ENCODE peak calls at places on chromosomes 5 and 9, in four cellular contexts. T is SK-N-SH; C is mucosa of descending colon; D is CD8-positive, alpha-beta memory T cell. S is an unnamed sample.

GRCh38 chr9:116156621-116157314 is 3.2 kb downstream of the PAPPA start:
- DNase-seq in T (peak; percentile 44), C (no peak), D (no peak), S (peak; percentile 65)

GRCh38 chr5:171317225-171317624 is 8.2 kb downstream of the TLX3 start:
- DNase-seq in T (no peak), C (no peak), D (no peak), S (peak; percentile 41)

GRCh38 chr5:108266235-108266634 is 115.7 kb downstream of the FBXL17 start:
- DNase-seq in T (no peak), C (no peak), D (no peak), S (no peak)

GRCh38 chr5:66170196-66170919 is 26.3 kb downstream of the SREK1 start:
- DNase-seq in T (no peak), C (no peak), D (no peak), S (no peak)

GRCh38 chr9:135513351-135513846 is 7.8 kb upstream of the LCN1 start:
- DNase-seq in T (no peak), C (no peak), D (no peak), S (no peak)

GRCh38 chr5:17089690-17090089 is 127.7 kb upstream of the BASP1 start:
- DNase-seq in T (no peak), C (no peak), D (no peak), S (no peak)

GRCh38 chr5:31948006-31948405 is 226.1 kb downstream of the GOLPH3 start:
- DNase-seq in T (no peak), C (no peak), D (no peak), S (no peak)

GRCh38 chr5:63439537-63439936 is 522.7 kb downstream of the HTR1A start:
- DNase-seq in T (no peak), C (no peak), D (no peak), S (no peak)

GRCh38 chr9:136808075-136808780 is 480 bp downstream of the RABL6 start:
- DNase-seq in T (peak; percentile 78), C (no peak), D (peak; percentile 32), S (peak; percentile 45)

GRCh38 chr5:125311743-125312142 is 565.3 kb upstream of the ZNF608 start:
- DNase-seq in T (no peak), C (no peak), D (no peak), S (no peak)

GRCh38 chr9:32863291-32863690 is 80.0 kb downstream of the TMEM215 start:
- DNase-seq in T (no peak), C (no peak), D (no peak), S (no peak)

GRCh38 chr5:150077996-150078801 is 8.2 kb downstream of the CSF1R start:
- DNase-seq in T (peak; percentile 7), C (peak; percentile 25), D (no peak), S (no peak)

GRCh38 chr5:174309131-174309845 is 263.8 kb downstream of the NSG2 start:
- DNase-seq in T (no peak), C (no peak), D (no peak), S (no peak)

GRCh38 chr9:3277200-3277599 is 248.6 kb downstream of the RFX3 start:
- DNase-seq in T (no peak), C (no peak), D (no peak), S (no peak)

GRCh38 chr5:115423541-115423940 is 121.0 kb downstream of the FEM1C start:
- DNase-seq in T (no peak), C (peak; percentile 64), D (no peak), S (peak; percentile 40)

GRCh38 chr5:41871866-41872265 is 1.6 kb upstream of the OXCT1 start:
- DNase-seq in T (no peak), C (no peak), D (no peak), S (no peak)

GRCh38 chr5:55865831-55866230 is 14.7 kb downstream of the IL31RA start:
- DNase-seq in T (no peak), C (no peak), D (no peak), S (no peak)

GRCh38 chr9:132319421-132320110 is 35.2 kb downstream of the SETX start:
- DNase-seq in T (no peak), C (no peak), D (no peak), S (no peak)

GRCh38 chr9:126629007-126629674 is 15.4 kb downstream of the LMX1B start:
- DNase-seq in T (no peak), C (no peak), D (no peak), S (no peak)

GRCh38 chr5:81065492-81065891 is 105.3 kb downstream of the RASGRF2 start:
- DNase-seq in T (no peak), C (no peak), D (no peak), S (no peak)

GRCh38 chr9:137461663-137462395 is 2.7 kb upstream of the NSMF start:
- DNase-seq in T (no peak), C (peak; percentile 92), D (peak; percentile 84), S (no peak)

GRCh38 chr5:39399135-39400036 is 25.4 kb downstream of the DAB2 start:
- DNase-seq in T (no peak), C (no peak), D (no peak), S (no peak)

GRCh38 chr5:35777358-35778087 is 79.2 kb upstream of the IL7R start:
- DNase-seq in T (peak; percentile 34), C (no peak), D (peak; percentile 67), S (peak; percentile 79)

GRCh38 chr9:135533093-135533492 is 11.9 kb downstream of the LCN1 start:
- DNase-seq in T (no peak), C (no peak), D (no peak), S (no peak)

GRCh38 chr5:523658-524441 is 399 bp downstream of the SLC9A3 start:
- DNase-seq in T (no peak), C (peak; percentile 45), D (no peak), S (no peak)

GRCh38 chr5:123147741-123148140 is 58.7 kb downstream of the PRDM6 start:
- DNase-seq in T (no peak), C (no peak), D (no peak), S (no peak)

GRCh38 chr5:180323929-180324632 is 29.1 kb downstream of the GFPT2 start:
- DNase-seq in T (no peak), C (no peak), D (no peak), S (no peak)

GRCh38 chr9:6414291-6414690 is 1.3 kb downstream of the UHRF2 start:
- DNase-seq in T (no peak), C (no peak), D (no peak), S (no peak)

GRCh38 chr5:148820778-148821395 is 5.5 kb upstream of the ADRB2 start:
- DNase-seq in T (no peak), C (no peak), D (no peak), S (peak; percentile 47)

GRCh38 chr5:103918668-103919367 is 356.2 kb upstream of the NUDT12 start:
- DNase-seq in T (no peak), C (no peak), D (no peak), S (no peak)

GRCh38 chr5:126624534-126624933 is 23.8 kb downstream of the PHAX start:
- DNase-seq in T (no peak), C (no peak), D (no peak), S (no peak)

GRCh38 chr5:141910271-141910673 is 13.4 kb upstream of the DELE1 start:
- DNase-seq in T (no peak), C (no peak), D (no peak), S (no peak)

GRCh38 chr5:120062515-120062917 is 401.6 kb upstream of the PRR16 start:
- DNase-seq in T (no peak), C (no peak), D (no peak), S (no peak)

GRCh38 chr5:141150993-141151325 is 1.1 kb downstream of the PCDHB6 start:
- DNase-seq in T (no peak), C (no peak), D (no peak), S (no peak)

GRCh38 chr5:38323645-38324295 is 65.4 kb downstream of the EGFLAM start:
- DNase-seq in T (no peak), C (no peak), D (no peak), S (no peak)

GRCh38 chr5:49953-50544 is 41.9 kb upstream of the PLEKHG4B start:
- DNase-seq in T (no peak), C (no peak), D (no peak), S (no peak)